ENCODE peak calls at places on chromosome 18, in five cellular contexts. One of them, this sample, is unnamed.

GRCh38 chr18:52992041-52992440 is 652.0 kb downstream of the DCC start:
- DNase-seq in GM06990: no peak
- DNase-seq in T follicular helper cell: no peak
- DNase-seq in B cell: no peak
- DNase-seq in occipital lobe: no peak
- DNase-seq in this sample: no peak

GRCh38 chr18:596288-596881 is 403 bp upstream of the CLUL1 start:
- DNase-seq in GM06990: peak; percentile 57
- DNase-seq in T follicular helper cell: no peak
- DNase-seq in B cell: peak; percentile 56
- DNase-seq in occipital lobe: no peak
- DNase-seq in this sample: no peak

GRCh38 chr18:34322365-34323289 is 97.9 kb upstream of the NOL4 start:
- DNase-seq in GM06990: peak; percentile 65
- DNase-seq in T follicular helper cell: no peak
- DNase-seq in B cell: no peak
- DNase-seq in occipital lobe: peak; percentile 22
- DNase-seq in this sample: no peak

GRCh38 chr18:75438891-75439290 is 11.4 kb upstream of the SMIM21 start:
- DNase-seq in GM06990: no peak
- DNase-seq in T follicular helper cell: no peak
- DNase-seq in B cell: no peak
- DNase-seq in occipital lobe: no peak
- DNase-seq in this sample: no peak

GRCh38 chr18:31774960-31775359 is 14.3 kb upstream of the SLC25A52 start:
- DNase-seq in GM06990: no peak
- DNase-seq in T follicular helper cell: no peak
- DNase-seq in B cell: no peak
- DNase-seq in occipital lobe: no peak
- DNase-seq in this sample: no peak

GRCh38 chr18:1527805-1528204 is 623.1 kb downstream of the ADCYAP1 start:
- DNase-seq in GM06990: no peak
- DNase-seq in T follicular helper cell: no peak
- DNase-seq in B cell: no peak
- DNase-seq in occipital lobe: no peak
- DNase-seq in this sample: no peak

GRCh38 chr18:26457611-26458350 is 90.6 kb downstream of the KCTD1 start:
- DNase-seq in GM06990: no peak
- DNase-seq in T follicular helper cell: no peak
- DNase-seq in B cell: no peak
- DNase-seq in occipital lobe: peak; percentile 65
- DNase-seq in this sample: no peak

GRCh38 chr18:55588876-55589595 is 1.0 kb upstream of the TCF4 start:
- DNase-seq in GM06990: no peak
- DNase-seq in T follicular helper cell: no peak
- DNase-seq in B cell: no peak
- DNase-seq in occipital lobe: no peak
- DNase-seq in this sample: no peak

GRCh38 chr18:30679285-30679930 is 363.1 kb downstream of the DSC3 start:
- DNase-seq in GM06990: no peak
- DNase-seq in T follicular helper cell: no peak
- DNase-seq in B cell: no peak
- DNase-seq in occipital lobe: no peak
- DNase-seq in this sample: no peak

GRCh38 chr18:26526128-26526965 is 22.0 kb downstream of the KCTD1 start:
- DNase-seq in GM06990: no peak
- DNase-seq in T follicular helper cell: no peak
- DNase-seq in B cell: no peak
- DNase-seq in occipital lobe: no peak
- DNase-seq in this sample: no peak

GRCh38 chr18:8994603-8995002 is 107.9 kb upstream of the NDUFV2 start:
- DNase-seq in GM06990: no peak
- DNase-seq in T follicular helper cell: no peak
- DNase-seq in B cell: no peak
- DNase-seq in occipital lobe: no peak
- DNase-seq in this sample: no peak

GRCh38 chr18:74598350-74599001 is 806 bp downstream of the ZNF407 start:
- DNase-seq in GM06990: peak; percentile 87
- DNase-seq in T follicular helper cell: peak; percentile 57
- DNase-seq in B cell: peak; percentile 83
- DNase-seq in occipital lobe: peak; percentile 46
- DNase-seq in this sample: peak; percentile 64

GRCh38 chr18:13217971-13218375 is 587 bp upstream of the LDLRAD4 start:
- DNase-seq in GM06990: no peak
- DNase-seq in T follicular helper cell: no peak
- DNase-seq in B cell: peak; percentile 30
- DNase-seq in occipital lobe: no peak
- DNase-seq in this sample: no peak

GRCh38 chr18:21389903-21390302 is 147.9 kb downstream of the GREB1L start:
- DNase-seq in GM06990: no peak
- DNase-seq in T follicular helper cell: no peak
- DNase-seq in B cell: no peak
- DNase-seq in occipital lobe: no peak
- DNase-seq in this sample: no peak

GRCh38 chr18:74459877-74460276 is 2.8 kb upstream of the DIPK1C start:
- DNase-seq in GM06990: no peak
- DNase-seq in T follicular helper cell: no peak
- DNase-seq in B cell: no peak
- DNase-seq in occipital lobe: no peak
- DNase-seq in this sample: no peak

This sample was measured in AG08396.